ENCODE peak calls at places on chromosomes 1 and 21, in nine cellular contexts. Y is uterus, J is right lobe of liver, V is esophagus muscularis mucosa, H is stomach, O is heart left ventricle, C is transverse colon, D is IMR-90, K is K562. X is an unnamed sample.

GRCh38 chr21:33480481-33481103 is 818 bp upstream of the TMEM50B start:
- DNase-seq in K (no peak), O (no peak), H (no peak), J (no peak), C (no peak), Y (no peak), V (no peak), D (no peak), X (no peak)

GRCh38 chr1:101174722-101175121 is 62.1 kb upstream of the S1PR1 start:
- DNase-seq in O (no peak), C (no peak), K (no peak), Y (no peak), D (peak; percentile 82), J (no peak), H (no peak), V (no peak), X (peak; percentile 29)

GRCh38 chr1:77540501-77541161 is 141.8 kb downstream of the ZZZ3 start:
- DNase-seq in K (no peak), C (no peak), V (no peak), O (no peak), H (no peak), Y (no peak), J (no peak), D (peak; percentile 51), X (peak; percentile 35)

GRCh38 chr1:31792116-31792515 is 23.7 kb downstream of the SPOCD1 start:
- DNase-seq in K (no peak), V (no peak), J (peak; percentile 43), H (peak; percentile 8), O (no peak), C (no peak), Y (peak; percentile 10), D (no peak), X (no peak)

GRCh38 chr1:109198745-109199144 is 15.0 kb upstream of the SARS1 start:
- DNase-seq in J (no peak), K (peak; percentile 15), C (no peak), V (no peak), D (peak; percentile 67), O (no peak), H (no peak), Y (no peak), X (no peak)

GRCh38 chr1:85089203-85089602 is 40.9 kb upstream of the MCOLN3 start:
- DNase-seq in J (no peak), K (no peak), Y (no peak), O (no peak), H (no peak), D (no peak), V (no peak), C (no peak), X (no peak)

GRCh38 chr1:212438831-212439237 is 6.1 kb downstream of the NENF start:
- DNase-seq in O (no peak), Y (no peak), D (peak; percentile 47), V (no peak), K (peak; percentile 55), H (no peak), J (no peak), C (no peak), X (no peak)

GRCh38 chr1:154784416-154784815 is 85.7 kb downstream of the KCNN3 start:
- DNase-seq in K (no peak), J (no peak), D (no peak), V (no peak), C (no peak), O (no peak), H (no peak), Y (no peak), X (no peak)

GRCh38 chr21:42765656-42766055 is 112.2 kb downstream of the PDE9A start:
- DNase-seq in D (no peak), O (no peak), K (no peak), Y (no peak), J (no peak), V (no peak), C (no peak), H (no peak), X (no peak)

GRCh38 chr1:236907205-236907604 is 97.0 kb downstream of the MT1HL1 start:
- DNase-seq in K (peak; percentile 38), D (no peak), J (no peak), V (no peak), O (no peak), H (no peak), Y (no peak), C (no peak), X (no peak)

GRCh38 chr1:51907079-51907702 is 28.7 kb upstream of the NRDC start:
- DNase-seq in O (no peak), D (peak; percentile 19), K (no peak), H (no peak), J (no peak), C (no peak), Y (no peak), V (no peak), X (no peak)

DNA sequence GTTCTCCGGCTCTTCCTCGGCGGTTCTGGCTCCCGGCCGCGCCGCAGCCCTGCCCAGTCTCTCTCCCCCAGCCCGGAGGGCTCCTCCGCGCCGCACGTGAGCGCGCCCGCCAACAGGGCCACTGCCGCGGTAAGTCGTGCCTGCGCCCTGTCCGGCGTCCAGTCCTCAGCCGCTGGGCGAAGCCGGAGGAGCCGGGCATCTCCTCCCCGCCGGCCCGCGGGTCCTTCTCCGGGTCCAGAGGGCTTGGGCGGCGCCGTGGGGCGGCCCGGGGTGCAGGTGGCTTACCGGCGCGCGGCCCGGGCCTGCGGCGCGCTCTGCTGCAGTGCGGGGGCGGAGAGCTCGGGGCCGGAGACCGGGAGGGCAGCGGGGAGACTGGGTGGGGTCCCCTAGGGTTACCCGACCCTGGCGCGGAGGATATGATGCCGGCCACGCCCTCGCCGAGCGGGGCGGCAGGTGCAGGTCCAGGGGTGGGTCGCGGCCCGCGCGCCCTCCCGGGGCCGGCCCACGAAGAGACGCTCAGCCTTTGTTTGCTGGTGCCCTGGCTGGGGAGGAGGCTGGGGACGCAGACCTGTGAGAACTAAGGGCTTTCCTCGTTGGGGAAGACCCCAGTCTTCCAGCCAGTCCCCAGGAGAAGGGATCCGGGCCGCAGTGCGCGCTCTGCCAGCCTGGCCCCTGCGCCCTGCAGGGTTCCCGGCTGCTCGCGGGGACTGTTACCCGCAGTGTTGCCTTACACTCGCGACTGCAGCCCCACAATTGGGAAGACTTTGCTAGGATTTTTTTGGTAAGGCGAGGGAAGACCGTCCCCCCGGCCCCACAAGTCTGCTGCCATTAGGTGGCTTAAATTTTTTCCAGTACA is at the start of gene DOP1B:
- DNase-seq in D (no peak), J (peak; percentile 71), O (peak; percentile 54), Y (no peak), K (peak; percentile 80), V (no peak), C (peak; percentile 67), H (no peak), X (peak; percentile 33)
- TF ChIP-seq POLR2A in D (no peak), J (peak; percentile 83), O (no peak), Y (no peak), K (peak; percentile 36), V (no peak), C (peak; percentile 82), H (no peak), X (peak; percentile 80)

GRCh38 chr1:183023146-183023600 is at the start of gene LAMC1:
- DNase-seq in V (no peak), J (peak; percentile 66), K (peak; percentile 82), D (peak; percentile 80), O (peak; percentile 86), H (peak; percentile 61), Y (peak; percentile 83), C (peak; percentile 66), X (peak; percentile 72)

GRCh38 chr1:183022202-183023145 is 746 bp upstream of the LAMC1 start:
- DNase-seq in K (peak; percentile 21), O (peak; percentile 90), Y (peak; percentile 89), D (peak; percentile 98), J (peak; percentile 77), V (peak; percentile 98), H (peak; percentile 82), C (peak; percentile 77), X (peak; percentile 73)

GRCh38 chr1:183021405-183022201 is 1.6 kb upstream of the LAMC1 start:
- DNase-seq in K (no peak), H (no peak), V (no peak), C (no peak), J (no peak), O (no peak), D (no peak), Y (no peak), X (no peak)

GRCh38 chr1:183024352-183025337 is 1.4 kb downstream of the LAMC1 start:
- DNase-seq in J (no peak), O (no peak), V (no peak), D (no peak), C (no peak), Y (no peak), H (no peak), K (no peak), X (no peak)

GRCh38 chr1:183023601-183024351 is 556 bp downstream of the LAMC1 start:
- DNase-seq in K (peak; percentile 20), D (peak; percentile 47), H (peak; percentile 85), Y (peak; percentile 63), O (peak; percentile 66), V (no peak), C (peak; percentile 84), J (peak; percentile 89), X (peak; percentile 31)
- TF ChIP-seq POLR2A in K (no peak), D (no peak), H (no peak), Y (peak; percentile 29), O (no peak), V (peak; percentile 25), C (peak; percentile 25), J (peak; percentile 48), X (no peak)

DNA sequence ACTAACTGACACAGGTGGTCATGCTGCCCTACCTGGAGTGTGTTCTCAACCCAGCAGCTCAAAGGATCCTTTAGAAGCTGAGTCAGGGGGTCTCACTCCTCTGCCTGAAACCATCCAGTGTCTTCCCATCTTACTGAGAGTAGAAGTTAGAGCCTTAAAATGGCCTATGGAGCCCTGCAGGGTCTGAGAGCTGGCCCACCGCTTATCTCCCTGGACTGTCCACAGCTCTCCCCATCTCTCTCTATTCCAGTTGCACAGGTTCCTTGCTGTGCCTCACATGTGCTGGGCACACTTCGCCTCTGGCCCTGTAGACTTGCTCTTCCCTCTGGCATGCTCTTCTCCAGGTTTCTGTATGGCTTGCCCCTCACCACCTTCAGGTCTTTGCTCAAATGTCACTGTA is 148.6 kb upstream of the CACNA1E start:
- DNase-seq in H (no peak), K (no peak), V (no peak), C (no peak), D (no peak), Y (no peak), O (no peak), J (no peak), X (no peak)
- TF ChIP-seq POLR2A in H (no peak), K (no peak), V (no peak), C (no peak), D (no peak), Y (no peak), O (no peak), J (no peak), X (no peak)

DNA sequence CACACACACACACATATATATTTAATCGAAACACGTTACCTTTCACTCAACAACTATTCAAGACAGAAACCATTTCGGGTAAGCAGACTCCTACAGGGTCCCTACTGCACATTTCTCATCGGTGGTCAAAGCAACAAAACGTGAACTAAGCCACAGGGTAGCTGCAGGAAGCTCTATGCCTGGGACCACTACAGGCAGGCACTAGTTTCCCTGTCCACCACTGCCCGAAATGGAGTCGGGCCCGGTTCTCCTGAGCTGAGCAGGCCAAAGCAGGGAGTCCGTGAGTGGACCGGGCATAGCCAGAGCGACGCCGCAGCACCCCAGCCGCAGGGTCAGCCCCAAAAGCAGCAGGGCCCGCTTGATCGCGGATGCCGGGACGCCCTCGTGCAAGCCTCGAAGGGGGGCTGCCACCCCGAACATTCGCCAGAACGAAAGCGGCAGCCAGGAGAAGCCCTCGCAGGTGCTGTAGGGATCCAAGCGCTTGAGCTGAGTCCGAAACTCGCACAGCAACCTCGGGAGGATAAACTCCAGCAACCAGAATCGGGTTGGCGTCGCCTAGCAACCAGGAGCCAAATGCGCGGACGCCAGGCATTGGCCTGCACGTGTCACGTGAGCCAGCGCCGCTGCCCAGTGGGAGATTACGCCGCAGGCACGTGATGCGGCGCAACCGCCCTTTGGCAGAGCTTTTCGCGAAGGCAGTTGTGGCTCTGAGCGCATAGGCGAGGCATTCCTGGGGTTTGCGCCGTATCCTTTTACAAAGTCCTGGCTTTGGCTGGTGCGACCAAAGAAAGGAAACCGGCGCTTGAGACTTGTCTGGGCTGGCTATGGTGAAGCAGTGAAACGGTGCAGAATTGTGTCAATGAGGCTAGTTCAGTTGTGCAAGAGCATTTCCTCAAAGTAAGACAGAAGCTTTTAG is 13.9 kb upstream of the DDI2 start:
- DNase-seq in D (peak; percentile 92), O (peak; percentile 97), C (peak; percentile 97), J (peak; percentile 98), H (peak; percentile 99), Y (peak; percentile 97), V (peak; percentile 99), K (peak; percentile 81), X (peak; percentile 70)
- TF ChIP-seq POLR2A in D (no peak), O (no peak), C (peak; percentile 70), J (peak; percentile 46), H (no peak), Y (peak; percentile 13), V (no peak), K (no peak), X (no peak)

X was measured in H54.